ENCODE peak calls at places on chromosome 6, in four cellular contexts. S is mesenchymal stem cell, A is lung, P is vagina. D is an unnamed sample.

GRCh38 chr6:100379386-100379785 is 85.3 kb downstream of the SIM1 start:
- DNase-seq in S (no peak), P (no peak), A (no peak), D (no peak)

GRCh38 chr6:33694401-33694931 is 17.0 kb downstream of the UQCC2 start:
- DNase-seq in P (no peak), S (peak), A (no peak), D (peak)

GRCh38 chr6:150142304-150142656 is 564 bp upstream of the PPP1R14C start:
- DNase-seq in A (peak), S (peak), P (no peak), D (no peak)

GRCh38 chr6:33781105-33781975 is 7.6 kb downstream of the LEMD2 start:
- DNase-seq in S (peak), A (no peak), P (no peak), D (no peak)

GRCh38 chr6:136549359-136550044 is 720 bp downstream of the MAP7 start:
- DNase-seq in A (peak), S (peak), P (no peak), D (no peak)

GRCh38 chr6:49556429-49556837 is 6.0 kb downstream of the C6orf141 start:
- DNase-seq in S (peak), A (peak), P (no peak), D (peak)

GRCh38 chr6:147205690-147206600 is 1.7 kb downstream of the STXBP5 start:
- DNase-seq in S (peak), P (no peak), A (no peak), D (no peak)

GRCh38 chr6:45724511-45724910 is 291.1 kb downstream of the CLIC5 start:
- DNase-seq in A (no peak), S (peak), P (no peak), D (no peak)

GRCh38 chr6:134437376-134437775 is 119.5 kb upstream of the SGK1 start:
- DNase-seq in S (peak), P (no peak), A (no peak), D (no peak)

GRCh38 chr6:73108949-73109348 is 116.3 kb downstream of the KHDC1L start:
- DNase-seq in P (no peak), S (no peak), A (no peak), D (no peak)

GRCh38 chr6:133047706-133048105 is 193.5 kb upstream of the EYA4 start:
- DNase-seq in S (no peak), A (no peak), P (no peak), D (no peak)
- H3K27ac ChIP-seq in S (no peak), A (no peak), P (no peak), D (no peak)

DNA sequence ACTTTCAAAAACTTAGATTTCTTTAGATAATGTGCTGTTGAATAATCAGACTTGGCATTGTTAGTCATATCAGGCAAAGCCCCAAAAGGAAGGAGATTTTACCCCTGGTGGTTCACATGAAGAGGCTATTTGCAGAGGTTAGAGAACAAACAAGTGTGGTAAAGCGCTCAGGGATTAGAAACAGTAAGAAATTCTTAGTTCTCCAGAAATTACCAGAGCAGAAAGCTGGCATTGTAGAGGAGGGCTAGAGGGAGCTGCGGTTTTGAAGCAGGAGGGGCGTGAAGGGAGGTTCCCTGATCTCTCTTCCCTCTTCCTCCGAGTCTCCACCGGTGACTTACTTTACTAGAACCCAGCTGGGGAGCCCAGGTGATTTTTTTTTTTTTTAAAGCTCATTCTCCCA is 10.2 kb downstream of the MYO6 start:
- DNase-seq in P (no peak), S (no peak), A (no peak), D (no peak)
- H3K27ac ChIP-seq in P (no peak), S (peak), A (no peak), D (no peak)

GRCh38 chr6:157637516-157637915 is 185.5 kb upstream of the SNX9 start:
- DNase-seq in P (no peak), A (no peak), S (no peak), D (no peak)

GRCh38 chr6:157632821-157633220 is 190.2 kb upstream of the SNX9 start:
- DNase-seq in P (no peak), S (no peak), A (no peak), D (no peak)

GRCh38 chr6:157635388-157636244 is 187.4 kb upstream of the SNX9 start:
- DNase-seq in S (no peak), A (no peak), P (no peak), D (no peak)

GRCh38 chr6:157631838-157632237 is 191.2 kb upstream of the SNX9 start:
- DNase-seq in S (no peak), P (no peak), A (no peak), D (no peak)

DNA sequence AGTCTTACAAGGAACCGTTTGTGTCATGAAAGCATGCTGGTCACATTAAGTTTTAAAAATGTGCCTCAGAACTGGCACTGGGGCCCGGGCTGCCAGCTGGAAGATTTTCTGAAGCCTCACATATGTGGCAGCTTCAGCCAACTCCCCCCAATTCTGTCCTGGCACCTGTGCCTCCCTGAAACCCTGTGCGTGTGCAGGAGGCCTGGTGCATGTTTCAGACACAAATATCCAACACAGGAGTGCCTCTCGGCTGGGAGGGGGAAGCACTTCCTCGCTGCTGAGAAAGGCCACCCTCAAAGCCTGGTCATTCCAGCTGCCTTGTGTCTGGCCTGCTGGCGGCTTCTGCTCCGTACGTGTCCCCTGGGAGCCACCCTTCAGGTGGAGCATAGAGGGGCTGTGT is 188.5 kb upstream of the SNX9 start:
- DNase-seq in S (no peak), A (no peak), P (no peak), D (no peak)
- H3K27ac ChIP-seq in S (no peak), A (no peak), P (no peak), D (no peak)

GRCh38 chr6:41785689-41786450 is 1.6 kb upstream of the TOMM6 start:
- DNase-seq in P (no peak), S (peak), A (no peak), D (no peak)
- H3K27ac ChIP-seq in P (peak), S (no peak), A (peak), D (peak)

GRCh38 chr6:25052181-25052580 is 116.4 kb upstream of the RIPOR2 start:
- DNase-seq in A (no peak), P (no peak), S (no peak), D (no peak)

GRCh38 chr6:25056130-25056529 is 120.4 kb upstream of the RIPOR2 start:
- DNase-seq in A (no peak), S (no peak), P (no peak), D (no peak)

GRCh38 chr6:25051083-25051482 is 115.3 kb upstream of the RIPOR2 start:
- DNase-seq in P (no peak), A (no peak), S (no peak), D (no peak)

GRCh38 chr6:25054469-25054868 is 118.7 kb upstream of the RIPOR2 start:
- DNase-seq in S (peak), P (no peak), A (no peak), D (no peak)

GRCh38 chr6:25053875-25054371 is 118.2 kb upstream of the RIPOR2 start:
- DNase-seq in P (no peak), A (no peak), S (peak), D (no peak)
- H3K27ac ChIP-seq in P (peak), A (no peak), S (no peak), D (no peak)

D was measured in epithelial cell of prostate.